ENCODE peak calls at places on chromosomes 6 and 20, in four cellular contexts. One of them, this sample, is unnamed.

GRCh38 chr6:3731700-3732099 is 19.8 kb downstream of the PXDC1 start:
- DNase-seq in K562: no peak
- DNase-seq in IMR-90: no peak
- DNase-seq in endothelial cell of umbilical vein: no peak
- DNase-seq in this sample: no peak

GRCh38 chr6:42443312-42444075 is 8.2 kb downstream of the TRERF1 start:
- DNase-seq in K562: no peak
- DNase-seq in IMR-90: no peak
- DNase-seq in endothelial cell of umbilical vein: no peak
- DNase-seq in this sample: no peak

GRCh38 chr6:90415178-90415577 is 118.5 kb upstream of the BACH2 start:
- DNase-seq in endothelial cell of umbilical vein: no peak
- DNase-seq in IMR-90: no peak
- DNase-seq in K562: no peak
- DNase-seq in this sample: no peak

GRCh38 chr20:37711987-37712961 is 18.4 kb downstream of the CTNNBL1 start:
- DNase-seq in IMR-90: no peak
- DNase-seq in K562: no peak
- DNase-seq in endothelial cell of umbilical vein: peak; percentile 15
- DNase-seq in this sample: no peak

GRCh38 chr20:2840967-2841531 is 504 bp downstream of the VPS16 start:
- DNase-seq in K562: peak; percentile 64
- DNase-seq in IMR-90: peak; percentile 72
- DNase-seq in endothelial cell of umbilical vein: peak; percentile 59
- DNase-seq in this sample: no peak

GRCh38 chr20:34824861-34825529 is 456 bp downstream of the NCOA6 start:
- DNase-seq in K562: no peak
- DNase-seq in endothelial cell of umbilical vein: peak; percentile 58
- DNase-seq in IMR-90: peak; percentile 28
- DNase-seq in this sample: no peak

GRCh38 chr6:157235600-157236039 is 87.7 kb downstream of the TMEM242 start:
- DNase-seq in K562: no peak
- DNase-seq in IMR-90: peak; percentile 33
- DNase-seq in endothelial cell of umbilical vein: peak; percentile 55
- DNase-seq in this sample: no peak

GRCh38 chr6:47162793-47163192 is 120.7 kb upstream of the ADGRF1 start:
- DNase-seq in IMR-90: no peak
- DNase-seq in K562: no peak
- DNase-seq in endothelial cell of umbilical vein: no peak
- DNase-seq in this sample: no peak

GRCh38 chr6:50966532-50966931 is 147.9 kb downstream of the TFAP2B start:
- DNase-seq in IMR-90: no peak
- DNase-seq in K562: no peak
- DNase-seq in endothelial cell of umbilical vein: no peak
- DNase-seq in this sample: no peak

GRCh38 chr6:100078509-100078908 is 84.5 kb upstream of the MCHR2 start:
- DNase-seq in IMR-90: peak; percentile 19
- DNase-seq in endothelial cell of umbilical vein: peak; percentile 12
- DNase-seq in K562: no peak
- DNase-seq in this sample: no peak

GRCh38 chr20:59723607-59724456 is 119.5 kb downstream of the PHACTR3 start:
- DNase-seq in endothelial cell of umbilical vein: no peak
- DNase-seq in K562: no peak
- DNase-seq in IMR-90: no peak
- DNase-seq in this sample: no peak

GRCh38 chr20:20664795-20665194 is 47.6 kb downstream of the RALGAPA2 start:
- DNase-seq in IMR-90: no peak
- DNase-seq in endothelial cell of umbilical vein: peak; percentile 77
- DNase-seq in K562: no peak
- DNase-seq in this sample: no peak

GRCh38 chr6:14066782-14067406 is 50.7 kb upstream of the CD83 start:
- DNase-seq in K562: peak; percentile 72
- DNase-seq in endothelial cell of umbilical vein: peak; percentile 61
- DNase-seq in IMR-90: peak; percentile 80
- DNase-seq in this sample: no peak

GRCh38 chr6:137738197-137738596 is 128.9 kb upstream of the TNFAIP3 start:
- DNase-seq in IMR-90: peak; percentile 59
- DNase-seq in K562: no peak
- DNase-seq in endothelial cell of umbilical vein: no peak
- DNase-seq in this sample: peak; percentile 32

GRCh38 chr6:169854083-169854725 is 102.8 kb downstream of the ERMARD start:
- DNase-seq in K562: no peak
- DNase-seq in IMR-90: no peak
- DNase-seq in endothelial cell of umbilical vein: no peak
- DNase-seq in this sample: no peak

GRCh38 chr6:56270812-56271441 is 23.5 kb upstream of the COL21A1 start:
- DNase-seq in IMR-90: no peak
- DNase-seq in K562: no peak
- DNase-seq in endothelial cell of umbilical vein: no peak
- DNase-seq in this sample: no peak

GRCh38 chr6:126880926-126881325 is 237.5 kb upstream of the RSPO3 start:
- DNase-seq in K562: no peak
- DNase-seq in IMR-90: no peak
- DNase-seq in endothelial cell of umbilical vein: no peak
- DNase-seq in this sample: no peak

GRCh38 chr6:18330548-18331066 is 56.5 kb upstream of the RNF144B start:
- DNase-seq in IMR-90: no peak
- DNase-seq in endothelial cell of umbilical vein: no peak
- DNase-seq in K562: no peak
- DNase-seq in this sample: no peak

GRCh38 chr6:33029297-33030184 is 20.1 kb upstream of the HLA-DOA start:
- DNase-seq in K562: no peak
- DNase-seq in IMR-90: peak; percentile 4
- DNase-seq in endothelial cell of umbilical vein: no peak
- DNase-seq in this sample: no peak

GRCh38 chr6:136037246-136037884 is 185.9 kb downstream of the PDE7B start:
- DNase-seq in K562: no peak
- DNase-seq in IMR-90: peak; percentile 42
- DNase-seq in endothelial cell of umbilical vein: peak; percentile 81
- DNase-seq in this sample: no peak

GRCh38 chr6:119896806-119897205 is 547.2 kb upstream of the MAN1A1 start:
- DNase-seq in IMR-90: no peak
- DNase-seq in endothelial cell of umbilical vein: no peak
- DNase-seq in K562: no peak
- DNase-seq in this sample: no peak

GRCh38 chr20:58228103-58228483 is 360 bp downstream of the ANKRD60 start:
- DNase-seq in endothelial cell of umbilical vein: no peak
- DNase-seq in IMR-90: peak; percentile 33
- DNase-seq in K562: no peak
- DNase-seq in this sample: no peak
- H3K4me3 ChIP-seq in endothelial cell of umbilical vein: no peak overlapping the region
- H3K4me3 ChIP-seq in IMR-90: peak overlapping the region; percentile 29
- H3K4me3 ChIP-seq in K562: no peak overlapping the region
- H3K4me3 ChIP-seq in this sample: no peak overlapping the region

DNA sequence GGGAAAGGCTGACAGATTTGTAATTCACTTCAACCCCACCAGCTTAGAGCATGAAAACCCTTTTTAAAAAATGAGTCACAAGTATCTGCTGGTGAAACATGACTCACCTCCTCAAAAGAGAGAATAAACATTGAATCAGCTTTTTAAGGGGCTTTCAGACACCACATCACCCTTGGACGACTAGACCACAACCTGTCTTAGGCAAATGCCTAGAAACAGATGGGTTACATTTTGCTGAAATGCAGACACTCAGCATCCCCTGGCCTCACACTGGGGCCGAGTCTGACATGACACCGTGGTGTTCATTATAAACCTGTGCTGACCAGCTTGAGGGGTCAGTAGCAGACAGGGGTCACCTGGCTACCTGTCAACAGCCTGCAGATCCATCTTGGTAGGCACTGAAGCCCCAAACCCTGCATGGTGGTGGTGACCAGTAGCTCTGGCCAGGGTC is 175.3 kb upstream of the CST7 start:
- DNase-seq in IMR-90: peak; percentile 72
- DNase-seq in endothelial cell of umbilical vein: no peak
- DNase-seq in K562: no peak
- DNase-seq in this sample: peak; percentile 73
- H3K4me2 ChIP-seq in IMR-90: no peak overlapping the region
- H3K4me2 ChIP-seq in endothelial cell of umbilical vein: no peak overlapping the region
- H3K4me2 ChIP-seq in K562: no peak overlapping the region
- H3K4me2 ChIP-seq in this sample: peak overlapping the region; percentile 56

GRCh38 chr20:41307021-41307420 is 10.5 kb downstream of the ZHX3 start:
- DNase-seq in K562: no peak
- DNase-seq in endothelial cell of umbilical vein: no peak
- DNase-seq in IMR-90: no peak
- DNase-seq in this sample: no peak

GRCh38 chr20:41300906-41301305 is 16.6 kb downstream of the ZHX3 start:
- DNase-seq in IMR-90: no peak
- DNase-seq in endothelial cell of umbilical vein: peak; percentile 41
- DNase-seq in K562: no peak
- DNase-seq in this sample: no peak

GRCh38 chr20:41304002-41304401 is 13.5 kb downstream of the ZHX3 start:
- DNase-seq in IMR-90: no peak
- DNase-seq in endothelial cell of umbilical vein: no peak
- DNase-seq in K562: no peak
- DNase-seq in this sample: no peak

GRCh38 chr20:41306061-41306727 is 11.3 kb downstream of the ZHX3 start:
- DNase-seq in K562: no peak
- DNase-seq in endothelial cell of umbilical vein: no peak
- DNase-seq in IMR-90: no peak
- DNase-seq in this sample: no peak

DNA sequence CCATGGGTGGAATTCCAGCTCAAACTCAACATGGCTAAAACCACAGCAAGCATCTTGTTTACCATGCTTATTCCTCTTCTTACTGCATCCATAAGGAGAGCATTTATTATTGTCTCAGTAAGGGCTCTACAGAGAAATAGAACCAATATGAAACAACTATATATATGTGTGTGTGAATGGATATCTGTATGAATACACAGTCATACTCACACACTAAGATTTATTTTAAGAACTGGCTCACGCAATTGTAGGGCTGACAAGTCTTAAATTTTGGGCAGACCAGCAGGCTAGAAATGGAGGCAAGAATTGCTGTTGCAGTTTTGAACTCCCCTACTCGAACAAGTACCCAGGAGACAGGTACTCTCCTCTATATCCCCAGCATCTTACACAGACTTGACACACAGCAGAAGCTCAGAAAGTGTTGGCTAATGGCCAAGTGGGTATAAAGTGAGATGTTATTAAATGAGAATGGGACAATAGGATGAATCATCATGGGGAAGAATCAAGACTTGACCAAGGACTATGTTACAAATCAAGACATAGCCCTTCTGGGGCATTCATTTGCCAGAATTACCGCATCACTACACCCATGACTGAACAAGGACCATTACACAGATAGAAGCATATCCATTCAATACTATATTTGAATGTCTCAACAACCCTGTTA is 13.0 kb downstream of the ZHX3 start:
- DNase-seq in K562: no peak
- DNase-seq in IMR-90: no peak
- DNase-seq in endothelial cell of umbilical vein: no peak
- DNase-seq in this sample: no peak
- H3K9me1 ChIP-seq in K562: no peaks in the 10 kb centered on the region
- H3K9me1 ChIP-seq in IMR-90: peaks cover 33% of the 10 kb centered on the region
- H3K9me1 ChIP-seq in endothelial cell of umbilical vein: no peaks in the 10 kb centered on the region
- H3K9me1 ChIP-seq in this sample: no peaks in the 10 kb centered on the region

DNA sequence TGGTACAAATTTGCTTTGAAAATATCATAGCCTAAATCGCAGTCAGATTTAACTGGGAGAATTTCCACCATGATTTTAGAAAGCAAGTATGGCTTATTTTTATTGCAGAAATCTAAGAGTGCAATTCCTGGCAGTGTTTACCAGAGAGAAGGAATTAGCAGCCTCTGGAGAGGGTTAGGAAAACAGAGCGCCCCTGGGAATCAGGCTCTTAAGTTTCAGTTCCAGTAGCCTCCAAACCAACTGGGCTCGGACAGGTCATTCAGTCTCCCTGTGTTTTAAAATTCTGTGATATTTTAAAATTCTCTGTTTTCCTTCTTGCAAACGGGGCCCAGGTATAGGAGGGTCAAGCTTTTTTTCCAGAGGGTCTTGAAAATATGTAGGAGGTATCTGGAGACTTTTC is 302.2 kb downstream of the TBC1D7 start:
- DNase-seq in endothelial cell of umbilical vein: no peak
- DNase-seq in K562: no peak
- DNase-seq in IMR-90: no peak
- DNase-seq in this sample: no peak
- H3K4me3 ChIP-seq in endothelial cell of umbilical vein: no peak overlapping the region
- H3K4me3 ChIP-seq in K562: no peak overlapping the region
- H3K4me3 ChIP-seq in IMR-90: no peak overlapping the region
- H3K4me3 ChIP-seq in this sample: no peak overlapping the region

DNA sequence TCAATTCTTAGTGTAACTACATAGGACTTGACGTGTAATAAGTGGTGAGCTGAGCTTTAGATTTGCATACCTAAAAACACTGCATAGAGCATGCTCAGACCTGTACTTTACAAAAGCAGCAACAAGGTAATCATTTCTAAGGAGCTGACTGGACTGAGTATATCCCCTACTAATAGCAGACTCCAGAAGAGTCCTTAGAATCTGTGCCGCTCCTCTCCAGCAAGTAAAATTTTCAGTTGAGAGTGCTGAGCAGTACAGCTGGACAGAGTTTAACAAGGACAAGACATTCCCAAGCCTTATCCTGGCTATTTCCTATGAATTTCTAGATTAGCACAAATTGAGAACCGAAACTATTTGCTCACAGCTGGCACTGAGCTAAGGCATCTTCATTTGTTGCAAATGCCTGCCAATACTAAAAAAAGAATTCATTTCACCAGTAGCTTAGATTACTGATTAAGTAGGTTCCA is 26.1 kb upstream of the KLHL31 start:
- DNase-seq in K562: no peak
- DNase-seq in IMR-90: no peak
- DNase-seq in endothelial cell of umbilical vein: no peak
- DNase-seq in this sample: no peak
- H3K4me2 ChIP-seq in K562: no peak overlapping the region
- H3K4me2 ChIP-seq in IMR-90: no peak overlapping the region
- H3K4me2 ChIP-seq in endothelial cell of umbilical vein: no peak overlapping the region
- H3K4me2 ChIP-seq in this sample: peak overlapping the region; percentile 23

GRCh38 chr6:15630202-15630601 is 32.6 kb downstream of the DTNBP1 start:
- DNase-seq in K562: no peak
- DNase-seq in IMR-90: no peak
- DNase-seq in endothelial cell of umbilical vein: no peak
- DNase-seq in this sample: no peak
- H3K9me1 ChIP-seq in K562: no peaks in the 10 kb centered on the region
- H3K9me1 ChIP-seq in IMR-90: no peaks in the 10 kb centered on the region
- H3K9me1 ChIP-seq in endothelial cell of umbilical vein: no peaks in the 10 kb centered on the region
- H3K9me1 ChIP-seq in this sample: no peaks in the 10 kb centered on the region

DNA sequence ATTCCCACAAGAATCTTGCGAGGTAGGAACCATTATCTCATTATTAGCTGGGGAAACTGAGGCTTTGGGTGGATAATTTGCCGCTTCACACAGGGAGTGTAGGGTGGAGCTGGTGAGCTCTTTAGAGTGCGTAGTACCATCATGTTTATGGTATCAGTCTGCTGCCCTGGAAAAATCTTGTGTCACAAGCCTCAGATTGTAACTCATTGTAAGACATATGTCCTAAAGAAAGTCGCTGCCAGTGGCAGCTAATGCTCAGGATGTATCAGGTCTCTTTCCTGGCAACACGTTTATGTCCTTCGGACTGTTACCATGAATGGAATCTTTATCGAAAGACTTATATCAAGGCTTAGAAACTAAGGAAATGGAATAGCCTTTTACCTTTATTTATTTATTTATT is 1.9 kb downstream of the ZFAND3 start:
- DNase-seq in K562: no peak
- DNase-seq in IMR-90: no peak
- DNase-seq in endothelial cell of umbilical vein: no peak
- DNase-seq in this sample: no peak
- H3K4me3 ChIP-seq in K562: no peak overlapping the region
- H3K4me3 ChIP-seq in IMR-90: no peak overlapping the region
- H3K4me3 ChIP-seq in endothelial cell of umbilical vein: peak overlapping the region; percentile 26
- H3K4me3 ChIP-seq in this sample: peak overlapping the region; percentile 0